ENCODE peak calls at places on chromosomes 2 and 18, in six cellular contexts. C, P, G, W, V and M are unnamed samples.

GRCh38 chr2:76569819-76570218 is 859.1 kb upstream of the GCFC2 start:
- DNase-seq in C (no peak), P (no peak), G (no peak), W (no peak), V (no peak), M (no peak)

GRCh38 chr18:24704921-24705620 is 244.6 kb downstream of the HRH4 start:
- DNase-seq in C (no peak), P (no peak), G (no peak), W (no peak), V (peak), M (peak)

GRCh38 chr2:2581331-2582159 is 250.5 kb upstream of the MYT1L start:
- DNase-seq in C (no peak), P (no peak), G (no peak), W (no peak), V (no peak), M (no peak)

GRCh38 chr2:8003462-8004075 is 678.3 kb upstream of the ID2 start:
- DNase-seq in C (peak), P (peak), G (no peak), W (no peak), V (peak), M (peak)

GRCh38 chr2:71706121-71706520 is 252.8 kb downstream of the DYSF start:
- DNase-seq in C (no peak), P (no peak), G (no peak), W (no peak), V (no peak), M (no peak)

GRCh38 chr2:64952113-64952895 is 36.9 kb upstream of the SLC1A4 start:
- DNase-seq in C (no peak), P (no peak), G (no peak), W (no peak), V (no peak), M (peak)

GRCh38 chr18:58682429-58683069 is 11.3 kb downstream of the MALT1 start:
- DNase-seq in C (peak), P (peak), G (no peak), W (no peak), V (peak), M (peak)

GRCh38 chr18:48843162-48843561 is 107.6 kb downstream of the SMAD7 start:
- DNase-seq in C (no peak), P (no peak), G (no peak), W (no peak), V (no peak), M (no peak)

GRCh38 chr2:2575870-2576386 is 244.9 kb upstream of the MYT1L start:
- DNase-seq in C (no peak), P (no peak), G (no peak), W (no peak), V (no peak), M (no peak)

GRCh38 chr2:69911985-69912563 is 2.8 kb upstream of the MXD1 start:
- DNase-seq in C (peak), P (peak), G (no peak), W (no peak), V (peak), M (peak)

GRCh38 chr2:9422321-9423099 is 818 bp downstream of the ITGB1BP1 start:
- DNase-seq in C (no peak), P (peak), G (peak), W (no peak), V (peak), M (no peak)

GRCh38 chr18:33316146-33316587 is 124.4 kb downstream of the CCDC178 start:
- DNase-seq in C (no peak), P (no peak), G (no peak), W (peak), V (no peak), M (no peak)

GRCh38 chr2:30276455-30276911 is 45.1 kb downstream of the LBH start:
- DNase-seq in C (no peak), P (no peak), G (no peak), W (no peak), V (no peak), M (no peak)

GRCh38 chr2:105328281-105329196 is 996 bp downstream of the TGFBRAP1 start:
- DNase-seq in C (peak), P (peak), G (peak), W (no peak), V (peak), M (peak)

GRCh38 chr2:230949966-230950832 is 25.2 kb upstream of the GPR55 start:
- DNase-seq in C (no peak), P (no peak), G (no peak), W (no peak), V (no peak), M (no peak)

GRCh38 chr18:499351-500229 is 911 bp downstream of the COLEC12 start:
- DNase-seq in C (peak), P (peak), G (no peak), W (no peak), V (peak), M (peak)

GRCh38 chr2:9311488-9311887 is 104.9 kb downstream of the ASAP2 start:
- DNase-seq in C (peak), P (peak), G (no peak), W (no peak), V (peak), M (peak)

GRCh38 chr2:239380831-239381708 is 19.8 kb downstream of the HDAC4 start:
- DNase-seq in C (no peak), P (no peak), G (peak), W (no peak), V (no peak), M (no peak)

GRCh38 chr18:36814994-36815393 is 13.8 kb downstream of the TPGS2 start:
- DNase-seq in C (no peak), P (no peak), G (no peak), W (no peak), V (no peak), M (no peak)

GRCh38 chr2:43051316-43051715 is 175.1 kb downstream of the ZFP36L2 start:
- DNase-seq in C (peak), P (peak), G (peak), W (no peak), V (no peak), M (peak)

GRCh38 chr2:14901740-14902139 is 269.2 kb downstream of the LRATD1 start:
- DNase-seq in C (no peak), P (no peak), G (no peak), W (no peak), V (no peak), M (no peak)

GRCh38 chr18:28115149-28115550 is 61.8 kb downstream of the CDH2 start:
- DNase-seq in C (peak), P (peak), G (no peak), W (no peak), V (peak), M (peak)

GRCh38 chr2:99619211-99619610 is 129.4 kb upstream of the REV1 start:
- DNase-seq in C (no peak), P (no peak), G (no peak), W (no peak), V (no peak), M (no peak)

GRCh38 chr2:134491796-134492441 is 226.9 kb downstream of the TMEM163 start:
- DNase-seq in C (peak), P (no peak), G (no peak), W (no peak), V (peak), M (no peak)

GRCh38 chr2:127088706-127089105 is 18.2 kb downstream of the BIN1 start:
- DNase-seq in C (no peak), P (no peak), G (no peak), W (no peak), V (peak), M (no peak)

GRCh38 chr18:74944676-74945075 is 264.3 kb downstream of the PTGR3 start:
- DNase-seq in C (peak), P (no peak), G (no peak), W (no peak), V (no peak), M (no peak)

GRCh38 chr2:8677646-8678592 is 3.9 kb upstream of the ID2 start:
- DNase-seq in C (peak), P (peak), G (peak), W (no peak), V (no peak), M (peak)

GRCh38 chr18:3266062-3266608 is 4.2 kb downstream of the MYL12B start:
- DNase-seq in C (no peak), P (no peak), G (no peak), W (no peak), V (no peak), M (no peak)

GRCh38 chr2:74564222-74564621 is 9.7 kb downstream of the DOK1 start:
- DNase-seq in C (peak), P (peak), G (no peak), W (no peak), V (no peak), M (peak)

GRCh38 chr2:38267270-38267925 is 109.7 kb downstream of the ATL2 start:
- DNase-seq in C (no peak), P (no peak), G (no peak), W (no peak), V (no peak), M (no peak)

GRCh38 chr2:64932327-64933216 is 56.6 kb upstream of the SLC1A4 start:
- DNase-seq in C (no peak), P (no peak), G (no peak), W (no peak), V (no peak), M (no peak)

GRCh38 chr2:134669731-134670669 is 48.8 kb downstream of the TMEM163 start:
- DNase-seq in C (no peak), P (peak), G (peak), W (no peak), V (peak), M (no peak)